ENCODE peak calls at places on chromosome 19, in seven cellular contexts. D, Z, P, S, J, L and C are unnamed samples.
A peak's percentile ranks its signal among the peaks of the same experiment; 100 is the strongest.

GRCh38 chr19:4375620-4376228 is 24.6 kb downstream of the SH3GL1 start:
- DNase-seq in D (peak; percentile 72), Z (no peak), P (no peak), S (no peak), J (no peak), L (no peak), C (no peak)

GRCh38 chr19:50460161-50460765 is 16.0 kb upstream of the EMC10 start:
- DNase-seq in D (no peak), Z (no peak), P (no peak), S (no peak), J (no peak), L (no peak), C (no peak)

GRCh38 chr19:47421244-47421786 is 2.0 kb upstream of the MEIS3 start:
- DNase-seq in D (no peak), Z (no peak), P (no peak), S (peak; percentile 55), J (no peak), L (no peak), C (no peak)

GRCh38 chr19:16571689-16572331 is 405 bp downstream of the SLC35E1 start:
- DNase-seq in D (no peak), Z (no peak), P (no peak), S (no peak), J (peak; percentile 71), L (no peak), C (peak; percentile 39)

GRCh38 chr19:1935484-1936208 is 5.3 kb upstream of the CSNK1G2 start:
- DNase-seq in D (peak; percentile 66), Z (no peak), P (no peak), S (no peak), J (peak; percentile 97), L (no peak), C (no peak)

GRCh38 chr19:1883784-1884183 is 1.5 kb downstream of the ABHD17A start:
- DNase-seq in D (no peak), Z (no peak), P (no peak), S (no peak), J (no peak), L (no peak), C (no peak)

GRCh38 chr19:11013771-11014170 is 52.9 kb downstream of the SMARCA4 start:
- DNase-seq in D (no peak), Z (no peak), P (no peak), S (no peak), J (no peak), L (no peak), C (no peak)

GRCh38 chr19:2038284-2039081 is 12.6 kb downstream of the MKNK2 start:
- DNase-seq in D (peak; percentile 46), Z (no peak), P (no peak), S (peak; percentile 63), J (no peak), L (no peak), C (no peak)

GRCh38 chr19:3547767-3548282 is 8.9 kb downstream of the TEKTIP1 start:
- DNase-seq in D (no peak), Z (no peak), P (no peak), S (no peak), J (no peak), L (no peak), C (no peak)

GRCh38 chr19:11390933-11391680 is 7.0 kb upstream of the EPOR start:
- DNase-seq in D (no peak), Z (no peak), P (no peak), S (no peak), J (no peak), L (no peak), C (no peak)

GRCh38 chr19:16661480-16662034 is 618 bp downstream of the TMEM38A start:
- DNase-seq in D (peak; percentile 62), Z (peak; percentile 6), P (no peak), S (peak; percentile 67), J (peak; percentile 73), L (peak; percentile 71), C (no peak)

GRCh38 chr19:5251096-5252065 is 89.2 kb downstream of the PTPRS start:
- DNase-seq in D (no peak), Z (no peak), P (no peak), S (no peak), J (no peak), L (no peak), C (no peak)

GRCh38 chr19:52369463-52370340 is at the start of gene ZNF880:
- DNase-seq in D (peak; percentile 96), Z (peak; percentile 91), P (peak; percentile 77), S (peak; percentile 95), J (peak; percentile 96), L (peak; percentile 95), C (peak; percentile 85)

GRCh38 chr19:52370341-52370710 is 603 bp downstream of the ZNF880 start:
- DNase-seq in D (no peak), Z (no peak), P (no peak), S (no peak), J (no peak), L (no peak), C (no peak)

DNA sequence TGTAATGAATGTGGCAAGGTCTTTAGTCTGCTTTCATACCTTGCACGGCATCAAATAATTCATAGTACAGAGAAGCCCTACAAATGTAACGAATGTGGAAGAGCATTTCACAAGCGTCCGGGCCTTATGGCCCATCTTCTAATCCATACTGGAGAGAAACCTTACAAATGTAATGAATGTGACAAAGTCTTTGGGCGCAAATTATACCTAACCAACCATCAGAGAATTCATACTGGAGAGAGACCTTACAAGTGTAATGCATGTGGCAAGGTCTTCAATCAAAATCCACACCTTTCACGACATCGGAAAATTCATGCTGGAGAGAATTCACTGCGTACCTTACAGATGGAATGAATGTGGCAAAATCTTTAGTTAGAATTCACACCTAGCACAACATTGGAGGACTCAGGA is 3.3 kb upstream of the ZNF880 start:
- DNase-seq in D (no peak), Z (no peak), P (no peak), S (no peak), J (no peak), L (no peak), C (no peak)
- H3K9me3 ChIP-seq in D (peaks cover 11% of the 10 kb centered on the region), Z (peaks cover 35% of the 10 kb centered on the region), P (peaks cover 10% of the 10 kb centered on the region), S (peaks cover 57% of the 10 kb centered on the region), J (peaks cover 45% of the 10 kb centered on the region), L (peaks cover 74% of the 10 kb centered on the region), C (peaks cover 76% of the 10 kb centered on the region)

GRCh38 chr19:51938936-51939335 is 11.7 kb downstream of the ZNF613 start:
- DNase-seq in D (no peak), Z (no peak), P (no peak), S (no peak), J (no peak), L (no peak), C (no peak)
- H3K9me3 ChIP-seq in D (peaks cover 41% of the 10 kb centered on the region), Z (peaks cover 50% of the 10 kb centered on the region), P (peaks cover 63% of the 10 kb centered on the region), S (peaks cover 69% of the 10 kb centered on the region), J (peaks cover 34% of the 10 kb centered on the region), L (peaks cover 81% of the 10 kb centered on the region), C (peaks cover 85% of the 10 kb centered on the region)

GRCh38 chr19:45542234-45542668 is 35.0 kb downstream of the VASP start:
- DNase-seq in D (no peak), Z (no peak), P (no peak), S (no peak), J (no peak), L (no peak), C (no peak)

GRCh38 chr19:45547965-45548609 is 36.5 kb downstream of the OPA3 start:
- DNase-seq in D (no peak), Z (no peak), P (no peak), S (no peak), J (no peak), L (no peak), C (no peak)

GRCh38 chr19:45547211-45547770 is 37.3 kb downstream of the OPA3 start:
- DNase-seq in D (no peak), Z (no peak), P (no peak), S (no peak), J (no peak), L (no peak), C (no peak)
- H3K9me3 ChIP-seq in D (no peaks in the 10 kb centered on the region), Z (no peaks in the 10 kb centered on the region), P (no peaks in the 10 kb centered on the region), S (no peaks in the 10 kb centered on the region), J (no peaks in the 10 kb centered on the region), L (no peaks in the 10 kb centered on the region), C (no peaks in the 10 kb centered on the region)

DNA sequence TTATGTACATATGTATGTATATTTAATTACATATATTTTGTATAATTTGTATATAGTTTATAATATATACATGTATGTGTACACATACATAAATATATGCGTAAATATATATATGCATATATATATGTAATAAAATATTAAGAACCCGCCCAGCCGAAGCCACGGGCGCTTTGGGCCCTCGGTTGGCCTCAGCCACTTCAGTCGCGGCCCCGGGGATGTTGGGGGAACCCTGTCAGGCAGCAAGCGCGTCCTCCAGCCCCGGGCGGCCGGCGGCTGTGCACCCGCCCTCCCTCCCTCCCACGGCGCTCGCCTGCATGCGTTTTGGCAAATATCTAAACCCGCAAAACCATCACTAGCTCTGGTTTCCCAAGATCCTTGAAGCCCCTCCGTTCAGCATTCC is 7.9 kb upstream of the ZNF606 start:
- DNase-seq in D (no peak), Z (no peak), P (no peak), S (no peak), J (no peak), L (no peak), C (no peak)
- H3K9me3 ChIP-seq in D (peaks cover 21% of the 10 kb centered on the region), Z (peaks cover 47% of the 10 kb centered on the region), P (peaks cover 11% of the 10 kb centered on the region), S (peaks cover 69% of the 10 kb centered on the region), J (peaks cover 71% of the 10 kb centered on the region), L (peaks cover 39% of the 10 kb centered on the region), C (peaks cover 73% of the 10 kb centered on the region)

GRCh38 chr19:40231544-40232424 is 5.3 kb upstream of the CCNP start:
- DNase-seq in D (no peak), Z (no peak), P (no peak), S (no peak), J (no peak), L (peak; percentile 35), C (no peak)
- H3K9me3 ChIP-seq in D (no peaks in the 10 kb centered on the region), Z (no peaks in the 10 kb centered on the region), P (no peaks in the 10 kb centered on the region), S (no peaks in the 10 kb centered on the region), J (no peaks in the 10 kb centered on the region), L (no peaks in the 10 kb centered on the region), C (no peaks in the 10 kb centered on the region)

GRCh38 chr19:18353378-18354005 is 13.1 kb downstream of the PGPEP1 start:
- DNase-seq in D (no peak), Z (no peak), P (no peak), S (no peak), J (no peak), L (no peak), C (no peak)

GRCh38 chr19:18351544-18351943 is 11.1 kb downstream of the PGPEP1 start:
- DNase-seq in D (no peak), Z (no peak), P (no peak), S (no peak), J (no peak), L (no peak), C (no peak)

GRCh38 chr19:18361646-18362045 is 21.2 kb downstream of the PGPEP1 start:
- DNase-seq in D (no peak), Z (no peak), P (no peak), S (no peak), J (no peak), L (no peak), C (no peak)

GRCh38 chr19:18357442-18358264 is 17.3 kb downstream of the PGPEP1 start:
- DNase-seq in D (no peak), Z (no peak), P (no peak), S (no peak), J (peak; percentile 72), L (no peak), C (no peak)

DNA sequence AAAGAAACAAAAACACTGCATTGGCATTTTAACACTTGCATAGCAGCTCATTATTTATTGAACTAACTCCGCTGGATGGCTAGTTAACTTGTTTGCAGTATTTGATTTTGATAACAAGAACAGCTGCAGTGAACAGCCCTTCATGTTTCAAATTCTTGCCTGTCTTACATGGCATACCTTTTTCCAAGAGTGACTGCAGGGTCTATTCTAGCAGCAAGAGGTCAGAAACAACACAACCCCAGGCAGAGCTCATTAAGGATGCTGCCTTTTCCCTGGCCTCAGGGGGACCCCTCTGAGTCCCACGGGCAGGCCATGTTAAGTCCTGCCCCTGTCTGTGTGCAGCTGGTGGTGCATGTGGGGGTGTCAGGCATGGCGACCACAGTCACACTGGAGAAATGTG is 16.6 kb downstream of the PGPEP1 start:
- DNase-seq in D (no peak), Z (no peak), P (no peak), S (no peak), J (no peak), L (no peak), C (no peak)
- H3K9me3 ChIP-seq in D (no peaks in the 10 kb centered on the region), Z (no peaks in the 10 kb centered on the region), P (no peaks in the 10 kb centered on the region), S (no peaks in the 10 kb centered on the region), J (no peaks in the 10 kb centered on the region), L (peaks cover 5% of the 10 kb centered on the region), C (no peaks in the 10 kb centered on the region)